ENCODE peak calls at places on chromosomes 1 and 21, in seven cellular contexts. One of them, this sample, is unnamed. For H3K4me1, the result is how much of the 10 kb centered on the place peaks cover.

GRCh38 chr1:184805667-184806295 is 51.1 kb upstream of the EDEM3 start:
- DNase-seq in mesenchymal stem cell: peak
- DNase-seq in H9: peak
- DNase-seq in mesendoderm: peak
- DNase-seq in IMR-90: peak
- DNase-seq in trophoblast cell: peak
- DNase-seq in H1: peak
- DNase-seq in this sample: peak

GRCh38 chr1:21901473-21901847 is 35.6 kb downstream of the HSPG2 start:
- DNase-seq in mesenchymal stem cell: no peak
- DNase-seq in H9: no peak
- DNase-seq in mesendoderm: peak
- DNase-seq in IMR-90: peak
- DNase-seq in trophoblast cell: no peak
- DNase-seq in H1: no peak
- DNase-seq in this sample: no peak

GRCh38 chr1:56436912-56437403 is 142.4 kb downstream of the PLPP3 start:
- DNase-seq in mesenchymal stem cell: no peak
- DNase-seq in H9: peak
- DNase-seq in mesendoderm: peak
- DNase-seq in IMR-90: no peak
- DNase-seq in trophoblast cell: no peak
- DNase-seq in H1: peak
- DNase-seq in this sample: peak

GRCh38 chr1:24009406-24009805 is 29.3 kb upstream of the SRSF10 start:
- DNase-seq in mesenchymal stem cell: peak
- DNase-seq in H9: no peak
- DNase-seq in mesendoderm: no peak
- DNase-seq in IMR-90: peak
- DNase-seq in trophoblast cell: no peak
- DNase-seq in H1: no peak
- DNase-seq in this sample: no peak

GRCh38 chr1:115312752-115313151 is 25.3 kb downstream of the NGF start:
- DNase-seq in mesenchymal stem cell: no peak
- DNase-seq in H9: no peak
- DNase-seq in mesendoderm: no peak
- DNase-seq in IMR-90: no peak
- DNase-seq in trophoblast cell: peak
- DNase-seq in H1: no peak
- DNase-seq in this sample: no peak

GRCh38 chr1:224852901-224853568 is 76.4 kb upstream of the DNAH14 start:
- DNase-seq in mesenchymal stem cell: peak
- DNase-seq in H9: no peak
- DNase-seq in mesendoderm: peak
- DNase-seq in IMR-90: peak
- DNase-seq in trophoblast cell: peak
- DNase-seq in H1: no peak
- DNase-seq in this sample: peak

GRCh38 chr1:211876849-211877248 is 46.3 kb upstream of the LPGAT1 start:
- DNase-seq in mesenchymal stem cell: no peak
- DNase-seq in H9: no peak
- DNase-seq in mesendoderm: no peak
- DNase-seq in IMR-90: no peak
- DNase-seq in trophoblast cell: no peak
- DNase-seq in H1: no peak
- DNase-seq in this sample: no peak

GRCh38 chr1:51464828-51465227 is 54.2 kb downstream of the EPS15 start:
- DNase-seq in mesenchymal stem cell: no peak
- DNase-seq in H9: no peak
- DNase-seq in mesendoderm: no peak
- DNase-seq in IMR-90: no peak
- DNase-seq in trophoblast cell: no peak
- DNase-seq in H1: no peak
- DNase-seq in this sample: no peak

GRCh38 chr1:184641894-184642293 is 112.8 kb downstream of the EDEM3 start:
- DNase-seq in mesenchymal stem cell: no peak
- DNase-seq in H9: no peak
- DNase-seq in mesendoderm: no peak
- DNase-seq in IMR-90: no peak
- DNase-seq in trophoblast cell: no peak
- DNase-seq in H1: no peak
- DNase-seq in this sample: no peak

GRCh38 chr1:183075861-183076260 is 52.6 kb downstream of the LAMC1 start:
- DNase-seq in mesenchymal stem cell: no peak
- DNase-seq in H9: no peak
- DNase-seq in mesendoderm: no peak
- DNase-seq in IMR-90: no peak
- DNase-seq in trophoblast cell: no peak
- DNase-seq in H1: no peak
- DNase-seq in this sample: no peak

GRCh38 chr1:101465941-101466340 is 229.1 kb downstream of the S1PR1 start:
- DNase-seq in mesenchymal stem cell: no peak
- DNase-seq in H9: no peak
- DNase-seq in mesendoderm: peak
- DNase-seq in IMR-90: no peak
- DNase-seq in trophoblast cell: no peak
- DNase-seq in H1: no peak
- DNase-seq in this sample: no peak
- H2AK5ac ChIP-seq in mesenchymal stem cell: no peak
- H2AK5ac ChIP-seq in H9: no peak
- H2AK5ac ChIP-seq in mesendoderm: no peak
- H2AK5ac ChIP-seq in IMR-90: no peak
- H2AK5ac ChIP-seq in trophoblast cell: no peak
- H2AK5ac ChIP-seq in H1: no peak
- H2AK5ac ChIP-seq in this sample: no peak

DNA sequence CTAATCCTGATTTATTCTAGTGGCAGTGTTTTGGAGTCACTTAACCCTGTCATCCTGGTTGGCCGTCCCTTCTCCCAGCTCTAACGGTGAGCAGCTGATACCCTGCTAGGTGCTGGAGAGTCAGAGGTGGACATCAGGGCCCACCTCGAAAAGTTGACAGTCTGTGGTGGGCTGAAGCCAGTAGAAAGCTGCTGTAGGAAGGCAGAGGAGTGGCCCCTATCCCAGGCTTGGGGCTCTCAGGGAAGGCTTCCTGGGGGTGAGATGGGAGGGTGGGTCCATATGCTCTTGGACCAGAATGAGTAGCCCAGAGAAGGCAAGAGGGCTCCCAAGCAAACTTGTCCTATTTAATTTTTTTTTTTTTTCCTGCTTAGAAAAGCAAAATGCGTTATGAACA is 475 bp upstream of the RPL5 start:
- DNase-seq in mesenchymal stem cell: peak
- DNase-seq in H9: peak
- DNase-seq in mesendoderm: peak
- DNase-seq in IMR-90: no peak
- DNase-seq in trophoblast cell: no peak
- DNase-seq in H1: no peak
- DNase-seq in this sample: no peak
- H3K27ac ChIP-seq in mesenchymal stem cell: no peak
- H3K27ac ChIP-seq in H9: no peak
- H3K27ac ChIP-seq in mesendoderm: no peak
- H3K27ac ChIP-seq in IMR-90: peak
- H3K27ac ChIP-seq in trophoblast cell: no peak
- H3K27ac ChIP-seq in H1: peak
- H3K27ac ChIP-seq in this sample: no peak

GRCh38 chr1:33342041-33342723 is 21.3 kb upstream of the A3GALT2 start:
- DNase-seq in mesenchymal stem cell: peak
- DNase-seq in H9: peak
- DNase-seq in mesendoderm: peak
- DNase-seq in IMR-90: peak
- DNase-seq in trophoblast cell: peak
- DNase-seq in H1: peak
- DNase-seq in this sample: peak

GRCh38 chr1:33337994-33338494 is 17.1 kb upstream of the A3GALT2 start:
- DNase-seq in mesenchymal stem cell: peak
- DNase-seq in H9: no peak
- DNase-seq in mesendoderm: no peak
- DNase-seq in IMR-90: peak
- DNase-seq in trophoblast cell: peak
- DNase-seq in H1: no peak
- DNase-seq in this sample: no peak

GRCh38 chr1:33338495-33339211 is 17.8 kb upstream of the A3GALT2 start:
- DNase-seq in mesenchymal stem cell: peak
- DNase-seq in H9: no peak
- DNase-seq in mesendoderm: peak
- DNase-seq in IMR-90: peak
- DNase-seq in trophoblast cell: peak
- DNase-seq in H1: no peak
- DNase-seq in this sample: no peak

GRCh38 chr1:33341190-33341589 is 20.3 kb upstream of the A3GALT2 start:
- DNase-seq in mesenchymal stem cell: no peak
- DNase-seq in H9: no peak
- DNase-seq in mesendoderm: no peak
- DNase-seq in IMR-90: no peak
- DNase-seq in trophoblast cell: peak
- DNase-seq in H1: no peak
- DNase-seq in this sample: no peak

DNA sequence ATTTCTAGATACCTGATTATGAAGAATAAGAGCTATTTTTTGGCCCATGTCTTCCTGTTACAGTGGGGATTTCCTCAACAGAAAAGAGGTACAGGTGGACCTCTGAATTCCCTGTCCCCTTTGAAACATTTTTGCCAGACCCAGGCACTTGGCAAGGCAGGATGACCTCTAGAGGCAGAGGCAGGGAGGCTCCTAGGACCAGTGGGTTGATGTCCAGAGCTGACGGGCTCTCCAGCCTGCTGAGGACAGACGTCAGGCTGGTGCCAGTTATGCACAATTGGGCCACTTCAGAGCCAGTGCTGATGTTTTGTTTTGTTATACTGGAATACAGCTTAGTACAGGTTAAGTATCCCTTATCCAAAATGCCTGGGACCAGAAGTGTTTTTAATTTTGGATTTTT is 18.5 kb upstream of the A3GALT2 start:
- DNase-seq in mesenchymal stem cell: no peak
- DNase-seq in H9: no peak
- DNase-seq in mesendoderm: peak
- DNase-seq in IMR-90: no peak
- DNase-seq in trophoblast cell: peak
- DNase-seq in H1: no peak
- DNase-seq in this sample: no peak
- H3K4me1 ChIP-seq in mesenchymal stem cell: under half
- H3K4me1 ChIP-seq in H9: under half
- H3K4me1 ChIP-seq in mesendoderm: under half
- H3K4me1 ChIP-seq in IMR-90: half or more
- H3K4me1 ChIP-seq in trophoblast cell: half or more
- H3K4me1 ChIP-seq in H1: under half
- H3K4me1 ChIP-seq in this sample: half or more

DNA sequence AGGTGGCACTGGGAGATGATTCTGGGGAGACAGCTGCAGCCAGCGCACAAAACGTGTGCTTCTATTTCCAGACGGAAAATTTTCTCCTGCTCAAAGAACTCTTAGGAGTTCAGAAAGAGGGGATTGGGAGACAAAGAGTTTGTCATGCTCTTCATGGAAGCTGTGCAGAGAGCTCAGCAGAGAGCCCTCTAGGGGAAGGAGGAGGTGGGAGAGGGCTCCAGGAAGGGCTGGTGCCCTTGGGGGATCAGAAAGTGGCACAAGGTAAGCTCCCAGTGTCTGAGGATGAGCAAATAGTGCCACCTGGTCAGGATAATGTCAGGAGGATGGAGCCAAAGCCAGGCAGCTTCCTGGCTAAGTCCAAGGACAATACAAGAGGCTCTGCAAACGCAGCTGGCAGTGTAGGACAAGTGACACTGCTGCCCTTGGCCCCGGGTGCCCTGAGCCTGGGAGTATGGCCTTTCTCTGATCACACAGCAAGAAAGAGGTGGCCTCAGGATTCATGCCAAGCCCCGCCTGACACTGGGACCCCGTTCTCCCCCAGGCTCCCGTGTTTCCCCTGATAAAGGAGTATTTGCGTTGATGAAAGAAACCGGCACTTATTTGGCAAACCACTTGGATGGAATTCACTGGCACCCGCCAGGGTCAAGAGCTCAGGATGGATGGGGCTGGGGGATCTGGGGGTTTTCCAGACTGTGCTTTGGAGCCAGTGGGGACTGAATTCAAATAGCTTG is 254.0 kb downstream of the PTPRU start:
- DNase-seq in mesenchymal stem cell: no peak
- DNase-seq in H9: no peak
- DNase-seq in mesendoderm: no peak
- DNase-seq in IMR-90: no peak
- DNase-seq in trophoblast cell: no peak
- DNase-seq in H1: no peak
- DNase-seq in this sample: no peak
- H2AK5ac ChIP-seq in mesenchymal stem cell: no peak
- H2AK5ac ChIP-seq in H9: no peak
- H2AK5ac ChIP-seq in mesendoderm: no peak
- H2AK5ac ChIP-seq in IMR-90: no peak
- H2AK5ac ChIP-seq in trophoblast cell: no peak
- H2AK5ac ChIP-seq in H1: no peak
- H2AK5ac ChIP-seq in this sample: no peak

GRCh38 chr21:39083377-39084008 is 99.8 kb downstream of the PSMG1 start:
- DNase-seq in mesenchymal stem cell: peak
- DNase-seq in H9: no peak
- DNase-seq in mesendoderm: peak
- DNase-seq in IMR-90: no peak
- DNase-seq in trophoblast cell: peak
- DNase-seq in H1: no peak
- DNase-seq in this sample: no peak
- H3K27ac ChIP-seq in mesenchymal stem cell: no peak
- H3K27ac ChIP-seq in H9: no peak
- H3K27ac ChIP-seq in mesendoderm: no peak
- H3K27ac ChIP-seq in IMR-90: no peak
- H3K27ac ChIP-seq in trophoblast cell: no peak
- H3K27ac ChIP-seq in H1: no peak
- H3K27ac ChIP-seq in this sample: no peak

GRCh38 chr1:207828485-207829158 is 76.8 kb downstream of the CD46 start:
- DNase-seq in mesenchymal stem cell: peak
- DNase-seq in H9: peak
- DNase-seq in mesendoderm: peak
- DNase-seq in IMR-90: peak
- DNase-seq in trophoblast cell: peak
- DNase-seq in H1: peak
- DNase-seq in this sample: peak

GRCh38 chr1:207829576-207829975 is 77.7 kb downstream of the CD46 start:
- DNase-seq in mesenchymal stem cell: no peak
- DNase-seq in H9: no peak
- DNase-seq in mesendoderm: no peak
- DNase-seq in IMR-90: no peak
- DNase-seq in trophoblast cell: no peak
- DNase-seq in H1: no peak
- DNase-seq in this sample: no peak

GRCh38 chr1:207832796-207833195 is 78.1 kb downstream of the CD34 start:
- DNase-seq in mesenchymal stem cell: no peak
- DNase-seq in H9: no peak
- DNase-seq in mesendoderm: no peak
- DNase-seq in IMR-90: no peak
- DNase-seq in trophoblast cell: no peak
- DNase-seq in H1: no peak
- DNase-seq in this sample: no peak

GRCh38 chr1:207831517-207832327 is 79.2 kb downstream of the CD34 start:
- DNase-seq in mesenchymal stem cell: peak
- DNase-seq in H9: no peak
- DNase-seq in mesendoderm: no peak
- DNase-seq in IMR-90: peak
- DNase-seq in trophoblast cell: no peak
- DNase-seq in H1: no peak
- DNase-seq in this sample: no peak

DNA sequence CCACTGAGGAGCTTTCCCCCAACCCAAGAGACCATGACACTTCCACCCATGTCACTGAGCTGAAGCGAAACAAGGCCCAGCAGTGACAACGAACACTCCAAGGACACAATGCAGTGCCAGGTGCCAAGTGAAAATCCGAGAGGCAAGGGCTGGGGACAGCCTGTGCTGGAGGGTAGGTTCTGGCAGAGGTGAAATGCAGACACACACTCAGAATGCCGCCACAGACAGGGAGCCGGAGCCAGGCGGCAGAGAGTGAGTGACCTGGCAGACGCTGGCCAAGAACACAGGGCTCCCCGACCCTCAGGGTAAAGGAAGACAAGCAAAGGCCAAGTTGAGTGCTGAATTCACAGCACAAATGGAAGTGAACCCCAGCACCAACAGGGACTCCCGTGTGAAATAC is 78.9 kb downstream of the CD46 start:
- DNase-seq in mesenchymal stem cell: no peak
- DNase-seq in H9: no peak
- DNase-seq in mesendoderm: no peak
- DNase-seq in IMR-90: no peak
- DNase-seq in trophoblast cell: no peak
- DNase-seq in H1: no peak
- DNase-seq in this sample: no peak
- H3K4me1 ChIP-seq in mesenchymal stem cell: under half
- H3K4me1 ChIP-seq in H9: under half
- H3K4me1 ChIP-seq in mesendoderm: under half
- H3K4me1 ChIP-seq in IMR-90: under half
- H3K4me1 ChIP-seq in trophoblast cell: under half
- H3K4me1 ChIP-seq in H1: under half
- H3K4me1 ChIP-seq in this sample: under half

This sample was measured in neuronal stem cell.